ENCODE peak calls at places on chromosomes 12 and 14, in seven cellular contexts. G is stimulated activated CD8-positive, alpha-beta memory T cell treated with anti-CD3 and anti-CD28 coated beads, Interleukin-4, amount 100 ng/mL, for 24 hours; C is MV-4-11; N is GM12891; I is left lung; W is uterus; X is HuH-7.5. K is an unnamed sample.

GRCh38 chr12:111842556-111843396 is 748 bp downstream of the MAPKAPK5 start:
- DNase-seq in G (peak), C (no peak), N (no peak), I (no peak), W (no peak), X (peak), K (peak)

GRCh38 chr12:57205186-57205585 is 11.4 kb upstream of the NXPH4 start:
- DNase-seq in G (no peak), C (no peak), N (no peak), I (no peak), W (no peak), X (no peak), K (no peak)

GRCh38 chr12:52045794-52046199 is 5.4 kb upstream of the NR4A1 start:
- DNase-seq in G (no peak), C (peak), N (no peak), I (peak), W (peak), X (no peak), K (peak)

GRCh38 chr12:75660805-75661404 is 149.5 kb upstream of the KRR1 start:
- DNase-seq in G (no peak), C (no peak), N (no peak), I (no peak), W (no peak), X (no peak), K (no peak)

GRCh38 chr14:33493990-33494389 is 456.9 kb downstream of the EGLN3 start:
- DNase-seq in G (no peak), C (no peak), N (no peak), I (no peak), W (no peak), X (no peak), K (no peak)

GRCh38 chr12:107759410-107759809 is 1.5 kb downstream of the PRDM4 start:
- DNase-seq in G (no peak), C (peak), N (no peak), I (no peak), W (no peak), X (no peak), K (peak)

GRCh38 chr12:66971816-66972215 is 292.9 kb upstream of the GRIP1 start:
- DNase-seq in G (no peak), C (peak), N (no peak), I (no peak), W (no peak), X (no peak), K (no peak)

GRCh38 chr14:87944987-87945604 is 47.9 kb downstream of the GALC start:
- DNase-seq in G (no peak), C (peak), N (no peak), I (no peak), W (no peak), X (no peak), K (no peak)

GRCh38 chr12:113850309-113851056 is 115.6 kb downstream of the RBM19 start:
- DNase-seq in G (no peak), C (no peak), N (no peak), I (no peak), W (peak), X (no peak), K (peak)

GRCh38 chr14:101500681-101501080 is 60.6 kb upstream of the DIO3 start:
- DNase-seq in G (no peak), C (no peak), N (no peak), I (peak), W (peak), X (no peak), K (no peak)

K was measured in transverse colon.